ENCODE peak calls at places on chromosomes 11 and 22, in six cellular contexts. S is CD8-positive, alpha-beta memory T cell; A is CD4-positive, CD25-positive, alpha-beta regulatory T cell; E is glutamatergic neuron; K is breast epithelium; Q is CD8-positive, alpha-beta T cell. R is an unnamed sample.

GRCh38 chr11:42013656-42014201 is 554.3 kb upstream of the LRRC4C start:
- DNase-seq in S (no peak), A (no peak), E (no peak), K (no peak), Q (no peak), R (peak)

GRCh38 chr11:17775507-17776212 is 41.1 kb downstream of the KCNC1 start:
- DNase-seq in S (no peak), A (no peak), E (no peak), K (no peak), Q (no peak), R (no peak)

GRCh38 chr11:36102868-36103267 is 159.0 kb downstream of the LDLRAD3 start:
- DNase-seq in S (no peak), A (no peak), E (no peak), K (no peak), Q (no peak), R (no peak)

GRCh38 chr11:96211433-96211832 is 131.6 kb downstream of the MAML2 start:
- DNase-seq in S (peak), A (no peak), E (no peak), K (no peak), Q (no peak), R (peak)

GRCh38 chr22:17152971-17153370 is 6.1 kb downstream of the HDHD5 start:
- DNase-seq in S (no peak), A (no peak), E (no peak), K (no peak), Q (no peak), R (no peak)

GRCh38 chr22:49116486-49116885 is 711.2 kb downstream of the BRD1 start:
- DNase-seq in S (no peak), A (no peak), E (no peak), K (no peak), Q (no peak), R (no peak)

GRCh38 chr11:6932150-6932549 is 5.9 kb downstream of the ZNF215 start:
- DNase-seq in S (no peak), A (no peak), E (no peak), K (no peak), Q (no peak), R (no peak)

GRCh38 chr22:40818192-40818746 is 877 bp downstream of the SLC25A17 start:
- DNase-seq in S (peak), A (peak), E (no peak), K (no peak), Q (no peak), R (peak)

GRCh38 chr11:126352934-126353801 is 2.3 kb upstream of the ST3GAL4 start:
- DNase-seq in S (no peak), A (peak), E (no peak), K (no peak), Q (no peak), R (peak)

R was measured in NB4.